ENCODE peak calls at places on chromosomes 6 and 20, in five cellular contexts. E is foreskin fibroblast; V is endothelial cell; Z is stimulated activated CD8-positive, alpha-beta memory T cell treated with anti-CD3 and anti-CD28 coated beads, Interleukin-7, amount 100 ng/mL, for 4 hours; C is endothelial cell of umbilical vein. N is an unnamed sample.

GRCh38 chr20:31494131-31494530 is 19.0 kb downstream of the REM1 start:
- DNase-seq in E (peak), V (peak), Z (no peak), C (no peak), N (no peak)

GRCh38 chr6:99603421-99604160 is 3.0 kb upstream of the PRDM13 start:
- DNase-seq in E (peak), V (peak), Z (no peak), C (peak), N (no peak)

GRCh38 chr6:30907758-30908591 is at the start of gene GTF2H4:
- DNase-seq in E (peak), V (peak), Z (peak), C (peak), N (peak)

GRCh38 chr6:132730560-132730959 is 16.7 kb upstream of the VNN1 start:
- DNase-seq in E (peak), V (no peak), Z (no peak), C (no peak), N (no peak)

GRCh38 chr6:30727920-30728605 is 7.9 kb downstream of the TUBB start:
- DNase-seq in E (peak), V (no peak), Z (no peak), C (peak), N (no peak)

GRCh38 chr6:46325561-46326525 is 155.1 kb upstream of the ENPP5 start:
- DNase-seq in E (peak), V (no peak), Z (no peak), C (no peak), N (no peak)

GRCh38 chr6:118551063-118551672 is 3.1 kb downstream of the PLN start:
- DNase-seq in E (peak), V (no peak), Z (no peak), C (peak), N (no peak)

GRCh38 chr6:33688006-33688405 is 23.5 kb downstream of the UQCC2 start:
- DNase-seq in E (no peak), V (no peak), Z (no peak), C (no peak), N (no peak)

GRCh38 chr6:1385129-1386042 is 4.0 kb upstream of the FOXF2 start:
- DNase-seq in E (peak), V (no peak), Z (no peak), C (no peak), N (no peak)